ENCODE peak calls at places on chromosomes 16 and 17, in five cellular contexts. Z is psoas muscle, H is aorta, B is adrenal gland, O is thyroid gland. G is an unnamed sample. For H3K4me1, the result is how much of the 10 kb centered on the place peaks cover.

GRCh38 chr16:642189-643049 is 791 bp downstream of the MCRIP2 start:
- DNase-seq in Z (peak), H (no peak), B (peak), O (peak), G (no peak)

GRCh38 chr16:67199011-67199807 is at the start of gene ELMO3:
- DNase-seq in Z (no peak), O (peak), H (no peak), B (no peak), G (no peak)

GRCh38 chr16:85902366-85903155 is 3.6 kb downstream of the IRF8 start:
- DNase-seq in B (no peak), O (no peak), Z (no peak), H (peak), G (no peak)

GRCh38 chr16:81280393-81280792 is 34.4 kb upstream of the GAN start:
- DNase-seq in O (no peak), H (no peak), B (no peak), Z (no peak), G (no peak)

GRCh38 chr16:84929421-84930297 is 81.7 kb downstream of the ZDHHC7 start:
- DNase-seq in H (no peak), O (no peak), Z (peak), B (no peak), G (peak)

GRCh38 chr16:81536648-81537047 is 92.0 kb downstream of the CMIP start:
- DNase-seq in H (no peak), Z (no peak), B (no peak), O (no peak), G (no peak)

GRCh38 chr16:46629331-46629843 is 8.2 kb upstream of the SHCBP1 start:
- DNase-seq in H (no peak), B (no peak), O (no peak), Z (no peak), G (no peak)

GRCh38 chr16:84582958-84583516 is 34.8 kb downstream of the COTL1 start:
- DNase-seq in B (peak), O (peak), H (no peak), Z (peak), G (no peak)

GRCh38 chr16:82456683-82457082 is 170.1 kb upstream of the CDH13 start:
- DNase-seq in B (peak), H (peak), Z (peak), O (peak), G (peak)

GRCh38 chr16:85327731-85328664 is 215.7 kb upstream of the CIBAR2 start:
- DNase-seq in Z (no peak), B (no peak), O (peak), H (no peak), G (no peak)

GRCh38 chr16:11836653-11837244 is 14.6 kb downstream of the RSL1D1 start:
- DNase-seq in H (no peak), Z (no peak), O (no peak), B (no peak), G (peak)

GRCh38 chr16:57807968-57808528 is 5.8 kb upstream of the KIFC3 start:
- DNase-seq in B (peak), Z (peak), H (peak), O (peak), G (peak)

GRCh38 chr17:28174352-28175046 is 132.0 kb downstream of the NLK start:
- DNase-seq in O (no peak), B (no peak), H (no peak), Z (no peak), G (no peak)

GRCh38 chr17:59837362-59838195 is 55.2 kb downstream of the TUBD1 start:
- DNase-seq in H (no peak), Z (no peak), O (peak), B (peak), G (peak)

GRCh38 chr17:75978938-75979704 is at the start of the genes ACOX1 and TEN1:
- DNase-seq in B (peak), H (peak), O (peak), Z (peak), G (peak)

GRCh38 chr17:63277629-63278028 is 168.5 kb downstream of the CYB561 start:
- DNase-seq in H (no peak), O (no peak), Z (no peak), B (no peak), G (no peak)

GRCh38 chr17:32445075-32445427 is 741 bp downstream of the PSMD11 start:
- DNase-seq in B (peak), O (no peak), Z (peak), H (no peak), G (peak)

GRCh38 chr16:64242510-64242909 is 879.4 kb downstream of the CDH11 start:
- DNase-seq in Z (no peak), H (no peak), B (no peak), O (peak), G (no peak)

GRCh38 chr17:67520916-67521772 is 144.1 kb downstream of the PITPNC1 start:
- DNase-seq in Z (no peak), O (peak), B (no peak), H (no peak), G (no peak)

GRCh38 chr17:9499041-9499440 is 76.6 kb downstream of the STX8 start:
- DNase-seq in B (no peak), O (no peak), Z (no peak), H (no peak), G (no peak)

GRCh38 chr16:30715777-30716445 is 16.9 kb downstream of the SRCAP start:
- DNase-seq in Z (no peak), H (no peak), O (no peak), B (no peak), G (no peak)

GRCh38 chr16:22232277-22233049 is 26.4 kb downstream of the EEF2K start:
- DNase-seq in O (peak), H (no peak), B (peak), Z (no peak), G (no peak)

GRCh38 chr16:81265052-81265451 is 26.6 kb downstream of the BCO1 start:
- DNase-seq in Z (no peak), H (no peak), O (no peak), B (no peak), G (no peak)

GRCh38 chr17:57284583-57284982 is 28.3 kb downstream of the MSI2 start:
- DNase-seq in B (no peak), H (no peak), Z (no peak), O (no peak), G (no peak)

GRCh38 chr16:23026777-23027362 is 122.4 kb downstream of the USP31 start:
- DNase-seq in H (no peak), O (no peak), B (no peak), Z (no peak), G (no peak)

GRCh38 chr17:512926-513325 is 160.3 kb upstream of the RPH3AL start:
- DNase-seq in Z (no peak), B (peak), H (peak), O (peak), G (no peak)

GRCh38 chr17:55295411-55296170 is 30.8 kb downstream of the HLF start:
- DNase-seq in Z (peak), O (peak), B (peak), H (no peak), G (no peak)

GRCh38 chr16:29986231-29986630 is 9.2 kb downstream of the HIRIP3 start:
- DNase-seq in H (peak), O (no peak), B (no peak), Z (no peak), G (no peak)

GRCh38 chr17:38430316-38430715 is 2.1 kb downstream of the ARHGAP23 start:
- DNase-seq in B (peak), O (no peak), H (no peak), Z (no peak), G (no peak)

GRCh38 chr17:65222216-65222738 is 85.1 kb downstream of the RGS9 start:
- DNase-seq in H (no peak), B (no peak), O (no peak), Z (no peak), G (no peak)

DNA sequence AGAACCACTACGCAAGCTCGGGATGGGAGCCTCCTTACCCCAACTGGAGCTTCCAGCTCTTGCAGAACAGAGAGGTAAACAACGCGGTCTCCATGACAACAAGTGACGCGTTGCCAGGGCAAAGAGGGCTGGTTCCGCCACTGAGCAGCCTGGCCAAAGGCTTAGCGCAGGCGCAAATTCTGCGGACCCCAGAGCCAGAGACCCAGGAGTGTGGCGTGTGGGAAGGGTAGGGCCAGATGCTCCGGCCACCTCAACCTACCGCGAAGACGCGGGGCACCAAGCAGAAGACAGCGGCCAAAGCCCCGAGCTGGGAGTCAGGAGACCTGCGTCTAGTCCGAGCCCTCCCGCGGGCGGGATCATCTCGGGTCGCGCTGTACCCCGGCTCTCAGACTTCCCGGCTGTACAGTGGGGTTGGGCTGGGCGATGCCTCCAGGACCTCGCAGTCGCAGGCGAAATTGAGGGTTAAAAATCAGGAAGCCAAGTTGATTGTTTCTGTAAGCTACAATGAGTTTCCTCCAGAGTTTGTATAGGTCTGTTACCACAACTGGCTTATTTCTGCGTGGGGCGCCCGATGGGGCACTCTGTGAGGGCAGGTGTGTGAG is at the start of gene TEKT1:
- DNase-seq in O (peak), Z (peak), H (peak), B (peak), G (peak)
- H3K4me3 ChIP-seq in O (no peak), Z (peak), H (no peak), B (peak), G (peak)

GRCh38 chr17:48113201-48113676 is 5.7 kb downstream of the SNX11 start:
- DNase-seq in H (no peak), Z (no peak), B (peak), O (no peak), G (no peak)
- H3K4me1 ChIP-seq in H (under half), Z (under half), B (under half), O (under half), G (under half)

GRCh38 chr16:2855536-2855935 is 2.4 kb downstream of the PRSS22 start:
- DNase-seq in O (no peak), H (no peak), Z (peak), B (no peak), G (peak)

GRCh38 chr16:2853531-2854073 is 4.4 kb downstream of the PRSS22 start:
- DNase-seq in H (no peak), B (no peak), O (no peak), Z (no peak), G (no peak)

GRCh38 chr16:2854700-2855309 is 3.2 kb downstream of the PRSS22 start:
- DNase-seq in B (no peak), H (no peak), O (no peak), Z (peak), G (no peak)

GRCh38 chr16:2852003-2852730 is 5.8 kb downstream of the PRSS22 start:
- DNase-seq in O (no peak), Z (peak), H (no peak), B (no peak), G (peak)

DNA sequence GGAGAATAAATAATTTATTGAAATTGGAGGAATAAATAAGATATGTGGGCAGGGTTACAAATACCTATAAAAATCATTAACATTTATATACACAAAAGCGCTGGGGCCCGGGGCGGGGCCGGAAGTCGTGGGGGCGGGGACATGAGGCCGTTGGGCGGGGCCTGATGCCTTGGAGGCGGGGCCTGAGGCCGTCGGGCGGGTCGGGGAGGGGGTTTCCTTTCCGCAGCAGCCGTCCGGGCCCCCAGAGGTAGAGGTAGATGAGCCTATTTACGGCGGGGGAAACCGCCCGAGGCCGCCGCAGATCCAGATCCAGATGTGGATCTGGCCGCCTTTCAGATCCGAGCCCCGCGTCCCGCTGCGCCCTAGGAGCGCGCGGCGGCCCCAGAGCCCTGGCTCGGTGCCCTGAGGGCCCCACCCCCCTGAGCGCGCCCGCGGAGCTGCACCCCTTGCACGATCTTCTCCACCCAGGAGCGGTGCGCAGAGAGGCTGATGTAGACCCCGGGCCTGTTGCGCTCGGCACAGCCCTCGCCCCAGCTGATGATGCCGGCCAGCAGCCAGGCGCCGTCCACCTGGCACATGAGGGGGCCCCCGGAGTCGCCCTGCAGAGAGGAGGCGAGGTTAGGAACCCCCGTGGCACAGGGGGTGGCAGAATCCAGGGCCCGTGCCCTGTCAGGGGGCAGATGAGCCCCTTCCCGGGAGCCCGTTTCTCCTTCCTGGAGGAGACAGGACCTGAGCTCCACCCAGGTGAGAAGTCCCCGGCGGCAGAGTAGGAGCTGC is 5.1 kb downstream of the PRSS22 start:
- DNase-seq in Z (peak), H (no peak), B (no peak), O (no peak), G (peak)
- H3K4me3 ChIP-seq in Z (no peak), H (no peak), B (no peak), O (no peak), G (no peak)

DNA sequence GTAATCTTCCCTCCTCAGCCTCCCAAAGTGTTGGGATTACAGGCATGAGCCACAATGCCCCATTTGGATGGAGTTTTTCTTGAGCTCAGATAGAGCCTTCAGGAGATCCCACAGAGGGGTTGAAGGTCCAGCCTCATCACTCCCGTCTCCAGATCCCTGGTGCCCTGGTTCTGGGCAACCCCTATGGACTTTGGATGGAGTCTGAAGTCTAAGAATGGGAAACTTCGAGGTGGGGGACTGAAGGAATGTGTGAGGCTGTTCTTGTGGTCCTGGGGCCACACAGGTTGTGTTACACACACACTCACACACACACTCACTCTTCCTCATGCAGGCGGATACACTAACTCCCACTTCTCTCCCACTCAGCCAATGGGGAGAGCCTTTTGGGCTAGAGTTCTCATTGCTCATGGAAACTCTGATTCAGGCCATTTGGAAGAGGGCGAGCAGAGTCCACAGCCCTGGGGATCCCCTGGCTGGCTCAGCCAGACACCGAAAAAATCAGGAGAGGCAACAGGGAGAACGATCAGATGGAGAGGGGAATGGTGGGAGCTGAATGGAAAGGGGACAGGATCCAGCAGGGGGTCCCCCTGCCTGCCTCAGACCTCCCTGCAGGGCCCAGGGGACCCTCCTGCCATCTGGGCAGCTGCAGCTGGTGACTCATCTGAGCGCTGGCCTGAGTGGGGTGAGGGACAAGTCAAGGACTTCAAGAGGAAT is 9.0 kb downstream of the IGFBP4 start:
- DNase-seq in H (no peak), O (no peak), B (peak), Z (peak), G (peak)
- H3K4me1 ChIP-seq in H (under half), O (half or more), B (half or more), Z (under half), G (under half)

DNA sequence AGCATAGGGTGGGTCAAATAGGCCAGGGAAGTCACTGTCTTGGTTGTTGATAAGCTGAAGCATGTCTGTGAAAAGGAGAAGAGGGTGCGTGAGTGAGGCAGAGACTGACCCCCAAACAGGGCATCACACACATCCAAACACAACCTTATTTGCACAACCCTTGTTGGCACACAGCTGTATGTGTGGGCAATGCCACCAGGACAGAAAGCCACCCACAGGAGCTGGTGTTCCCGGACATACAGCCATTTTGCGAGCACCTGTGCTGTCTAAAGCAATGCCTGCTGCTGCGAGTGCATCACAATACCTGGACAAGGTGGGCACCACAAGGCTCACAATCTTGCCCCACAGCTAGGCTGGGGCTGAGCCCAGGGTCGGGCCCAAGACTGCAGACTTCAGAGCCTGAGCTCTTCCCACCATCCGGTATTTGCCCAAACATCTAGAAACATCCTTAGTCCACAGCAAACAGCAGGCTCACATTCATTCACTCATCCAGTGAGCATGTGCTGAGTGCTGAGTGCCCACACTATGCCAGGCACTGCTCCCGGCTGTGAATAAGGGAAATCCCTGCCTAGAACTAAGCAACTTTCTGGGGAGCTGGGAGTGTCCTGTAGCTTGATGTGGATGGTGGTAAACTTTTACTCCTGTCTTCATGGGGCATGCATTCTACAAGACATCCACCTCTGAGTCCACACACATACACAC is 16.2 kb downstream of the SREBF1 start:
- DNase-seq in H (no peak), B (no peak), Z (no peak), O (no peak), G (no peak)
- H3K4me3 ChIP-seq in H (no peak), B (peak), Z (peak), O (no peak), G (no peak)

GRCh38 chr17:7575959-7576358 is 3.5 kb upstream of the CD68 start:
- DNase-seq in B (no peak), H (no peak), Z (no peak), O (no peak), G (no peak)
- H3K4me1 ChIP-seq in B (half or more), H (under half), Z (under half), O (under half), G (under half)

GRCh38 chr17:1957037-1957436 is 68.1 kb downstream of the RTN4RL1 start:
- DNase-seq in B (no peak), Z (no peak), O (no peak), H (no peak), G (no peak)

GRCh38 chr17:1961187-1961586 is 63.9 kb downstream of the RTN4RL1 start:
- DNase-seq in H (no peak), Z (no peak), B (no peak), O (no peak), G (no peak)

GRCh38 chr17:1956134-1956533 is 69.0 kb downstream of the RTN4RL1 start:
- DNase-seq in B (no peak), O (no peak), H (no peak), Z (no peak), G (no peak)

GRCh38 chr17:1959871-1960569 is 65.1 kb downstream of the RTN4RL1 start:
- DNase-seq in B (no peak), O (peak), Z (no peak), H (no peak), G (no peak)

DNA sequence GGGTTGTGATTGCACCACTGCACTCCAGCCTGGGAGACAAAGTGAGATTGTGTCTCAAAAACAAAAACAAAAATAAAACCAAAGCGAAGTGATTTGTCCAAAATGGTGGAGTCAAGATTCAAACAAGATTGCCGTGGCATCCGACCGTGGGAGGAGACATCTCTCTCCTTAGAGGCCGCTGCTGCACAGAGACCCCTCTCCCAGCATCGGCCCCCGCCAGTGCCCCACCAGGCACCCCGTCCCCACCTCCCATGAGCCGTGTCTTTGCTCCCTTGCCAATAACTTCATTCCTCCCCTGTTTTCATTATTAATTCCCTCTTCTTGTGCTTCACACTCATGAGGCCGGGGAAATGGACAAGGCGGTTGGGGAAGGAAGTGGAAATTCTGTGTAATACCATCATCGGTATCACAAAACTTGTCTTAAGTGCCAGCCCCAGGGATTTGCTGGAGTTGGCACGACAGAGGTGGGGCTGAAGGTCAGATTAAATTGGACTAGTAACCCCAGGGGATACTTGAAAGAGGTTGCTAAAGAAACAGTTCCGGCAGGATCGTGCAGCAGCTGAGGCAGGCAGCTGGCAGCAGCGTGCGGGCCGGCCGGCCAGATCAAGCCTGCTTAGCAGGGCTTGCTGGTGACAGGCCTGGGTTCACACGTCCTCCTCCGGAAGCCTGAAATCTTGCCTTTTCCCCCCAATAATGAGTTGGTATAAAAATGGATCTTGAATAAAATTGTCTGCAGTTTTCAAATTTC is 66.8 kb downstream of the RTN4RL1 start:
- DNase-seq in B (no peak), O (peak), H (no peak), Z (no peak), G (no peak)
- H3K4me3 ChIP-seq in B (no peak), O (no peak), H (no peak), Z (no peak), G (no peak)

GRCh38 chr17:40065771-40066510 is 3.2 kb downstream of the THRA start:
- DNase-seq in H (peak), Z (peak), O (peak), B (no peak), G (no peak)

GRCh38 chr17:40068129-40068581 is 5.4 kb downstream of the THRA start:
- DNase-seq in H (no peak), O (peak), B (peak), Z (no peak), G (no peak)

GRCh38 chr17:40068584-40068916 is 5.8 kb downstream of the THRA start:
- DNase-seq in B (no peak), H (no peak), O (no peak), Z (no peak), G (no peak)

GRCh38 chr17:40068917-40069750 is 6.4 kb downstream of the THRA start:
- DNase-seq in O (peak), Z (peak), H (peak), B (peak), G (peak)

GRCh38 chr17:40067710-40068109 is 4.9 kb downstream of the THRA start:
- DNase-seq in O (no peak), B (no peak), H (no peak), Z (no peak), G (no peak)
- H3K4me1 ChIP-seq in O (half or more), B (half or more), H (under half), Z (half or more), G (half or more)

G was measured in tibial artery.